ENCODE peak calls at places on chromosomes 4 and X, in four cellular contexts. One of them, this sample, is unnamed.

GRCh38 chr4:53788011-53788410 is 196.7 kb upstream of the LNX1 start:
- DNase-seq in cardiac muscle cell: no peak
- DNase-seq in CD4-positive, CD25-positive, alpha-beta regulatory T cell: no peak
- DNase-seq in mesendoderm: no peak
- DNase-seq in this sample: no peak

GRCh38 chrX:100895365-100896075 is 21.4 kb upstream of the NOX1 start:
- DNase-seq in CD4-positive, CD25-positive, alpha-beta regulatory T cell: peak
- DNase-seq in cardiac muscle cell: peak
- DNase-seq in mesendoderm: peak
- DNase-seq in this sample: peak

GRCh38 chrX:17531500-17531899 is 156.5 kb downstream of the NHS start:
- DNase-seq in mesendoderm: no peak
- DNase-seq in CD4-positive, CD25-positive, alpha-beta regulatory T cell: no peak
- DNase-seq in cardiac muscle cell: no peak
- DNase-seq in this sample: no peak

GRCh38 chr4:58849026-58849425 is 1738.8 kb upstream of the IGFBP7 start:
- DNase-seq in CD4-positive, CD25-positive, alpha-beta regulatory T cell: no peak
- DNase-seq in cardiac muscle cell: no peak
- DNase-seq in mesendoderm: no peak
- DNase-seq in this sample: no peak

GRCh38 chrX:110042521-110042920 is 39.6 kb downstream of the TMEM164 start:
- DNase-seq in cardiac muscle cell: no peak
- DNase-seq in mesendoderm: no peak
- DNase-seq in CD4-positive, CD25-positive, alpha-beta regulatory T cell: no peak
- DNase-seq in this sample: no peak

GRCh38 chrX:7219153-7219705 is 71.3 kb upstream of the PUDP start:
- DNase-seq in CD4-positive, CD25-positive, alpha-beta regulatory T cell: no peak
- DNase-seq in mesendoderm: no peak
- DNase-seq in cardiac muscle cell: no peak
- DNase-seq in this sample: no peak

GRCh38 chr4:183200453-183200852 is 101.4 kb downstream of the WWC2 start:
- DNase-seq in cardiac muscle cell: no peak
- DNase-seq in mesendoderm: no peak
- DNase-seq in CD4-positive, CD25-positive, alpha-beta regulatory T cell: no peak
- DNase-seq in this sample: no peak

GRCh38 chrX:124018031-124018430 is 56.5 kb downstream of the STAG2 start:
- DNase-seq in CD4-positive, CD25-positive, alpha-beta regulatory T cell: peak
- DNase-seq in cardiac muscle cell: no peak
- DNase-seq in mesendoderm: no peak
- DNase-seq in this sample: peak

GRCh38 chrX:66203114-66203513 is 39.1 kb downstream of the HEPH start:
- DNase-seq in CD4-positive, CD25-positive, alpha-beta regulatory T cell: no peak
- DNase-seq in mesendoderm: no peak
- DNase-seq in cardiac muscle cell: no peak
- DNase-seq in this sample: no peak

GRCh38 chr4:113745724-113746123 is 15.8 kb downstream of the CAMK2D start:
- DNase-seq in cardiac muscle cell: no peak
- DNase-seq in CD4-positive, CD25-positive, alpha-beta regulatory T cell: no peak
- DNase-seq in mesendoderm: no peak
- DNase-seq in this sample: no peak

GRCh38 chrX:133258481-133258880 is 40.3 kb upstream of the TFDP3 start:
- DNase-seq in mesendoderm: no peak
- DNase-seq in CD4-positive, CD25-positive, alpha-beta regulatory T cell: no peak
- DNase-seq in cardiac muscle cell: no peak
- DNase-seq in this sample: no peak

GRCh38 chr4:166301266-166301665 is 428.2 kb downstream of the TLL1 start:
- DNase-seq in mesendoderm: no peak
- DNase-seq in CD4-positive, CD25-positive, alpha-beta regulatory T cell: no peak
- DNase-seq in cardiac muscle cell: no peak
- DNase-seq in this sample: no peak

GRCh38 chr4:23759066-23759465 is 130.8 kb downstream of the PPARGC1A start:
- DNase-seq in cardiac muscle cell: no peak
- DNase-seq in CD4-positive, CD25-positive, alpha-beta regulatory T cell: no peak
- DNase-seq in mesendoderm: no peak
- DNase-seq in this sample: no peak

This sample was measured in CD4-positive, alpha-beta memory T cell.